ENCODE peak calls at places on chromosome 21, in four cellular contexts. One of them, this sample, is unnamed.

GRCh38 chr21:42539931-42540343 is 26.3 kb downstream of the SLC37A1 start:
- DNase-seq in memory B cell: no peak
- DNase-seq in nucleus accumbens: no peak
- DNase-seq in iris pigment epithelial cell: no peak
- DNase-seq in this sample: no peak

GRCh38 chr21:31181089-31181757 is 142.9 kb upstream of the KRTAP19-8 start:
- DNase-seq in memory B cell: no peak
- DNase-seq in nucleus accumbens: no peak
- DNase-seq in iris pigment epithelial cell: no peak
- DNase-seq in this sample: no peak

GRCh38 chr21:46207006-46207919 is 21.3 kb downstream of the LSS start:
- DNase-seq in memory B cell: no peak
- DNase-seq in nucleus accumbens: no peak
- DNase-seq in iris pigment epithelial cell: no peak
- DNase-seq in this sample: no peak

GRCh38 chr21:42474043-42474831 is 21.8 kb downstream of the RSPH1 start:
- DNase-seq in memory B cell: peak; percentile 62
- DNase-seq in nucleus accumbens: no peak
- DNase-seq in iris pigment epithelial cell: no peak
- DNase-seq in this sample: no peak

GRCh38 chr21:44353200-44353970 is at the start of gene TRPM2:
- DNase-seq in memory B cell: peak; percentile 35
- DNase-seq in nucleus accumbens: no peak
- DNase-seq in iris pigment epithelial cell: peak; percentile 39
- DNase-seq in this sample: no peak

GRCh38 chr21:21101911-21102310 is 103.7 kb downstream of the NCAM2 start:
- DNase-seq in memory B cell: no peak
- DNase-seq in nucleus accumbens: peak; percentile 26
- DNase-seq in iris pigment epithelial cell: peak; percentile 59
- DNase-seq in this sample: no peak

GRCh38 chr21:36079010-36079649 is 9.3 kb downstream of the CBR1 start:
- DNase-seq in memory B cell: no peak
- DNase-seq in nucleus accumbens: no peak
- DNase-seq in iris pigment epithelial cell: no peak
- DNase-seq in this sample: no peak

GRCh38 chr21:39088831-39089380 is 94.3 kb downstream of the PSMG1 start:
- DNase-seq in memory B cell: no peak
- DNase-seq in nucleus accumbens: no peak
- DNase-seq in iris pigment epithelial cell: peak; percentile 86
- DNase-seq in this sample: no peak

GRCh38 chr21:42228709-42229220 is 9.8 kb downstream of the ABCG1 start:
- DNase-seq in memory B cell: no peak
- DNase-seq in nucleus accumbens: no peak
- DNase-seq in iris pigment epithelial cell: no peak
- DNase-seq in this sample: no peak

GRCh38 chr21:39033878-39034589 is 149.2 kb downstream of the PSMG1 start:
- DNase-seq in memory B cell: no peak
- DNase-seq in nucleus accumbens: no peak
- DNase-seq in iris pigment epithelial cell: peak; percentile 72
- DNase-seq in this sample: no peak

GRCh38 chr21:35404247-35404646 is 355.1 kb upstream of the RUNX1 start:
- DNase-seq in memory B cell: no peak
- DNase-seq in nucleus accumbens: no peak
- DNase-seq in iris pigment epithelial cell: no peak
- DNase-seq in this sample: no peak

GRCh38 chr21:44516342-44516741 is 23.7 kb downstream of the KRTAP10-1 start:
- DNase-seq in memory B cell: no peak
- DNase-seq in nucleus accumbens: no peak
- DNase-seq in iris pigment epithelial cell: no peak
- DNase-seq in this sample: no peak

GRCh38 chr21:45562965-45563364 is 20.7 kb upstream of the SLC19A1 start:
- DNase-seq in memory B cell: no peak
- DNase-seq in nucleus accumbens: no peak
- DNase-seq in iris pigment epithelial cell: peak; percentile 70
- DNase-seq in this sample: no peak

GRCh38 chr21:35256468-35256988 is 207.4 kb upstream of the RUNX1 start:
- DNase-seq in memory B cell: no peak
- DNase-seq in nucleus accumbens: no peak
- DNase-seq in iris pigment epithelial cell: peak; percentile 100
- DNase-seq in this sample: no peak

GRCh38 chr21:21624674-21625073 is 626.5 kb downstream of the NCAM2 start:
- DNase-seq in memory B cell: no peak
- DNase-seq in nucleus accumbens: no peak
- DNase-seq in iris pigment epithelial cell: peak; percentile 69
- DNase-seq in this sample: no peak

GRCh38 chr21:45469273-45470086 is 64.5 kb downstream of the COL18A1 start:
- DNase-seq in memory B cell: no peak
- DNase-seq in nucleus accumbens: peak; percentile 55
- DNase-seq in iris pigment epithelial cell: no peak
- DNase-seq in this sample: no peak

GRCh38 chr21:23003951-23004350 is 2005.7 kb downstream of the NCAM2 start:
- DNase-seq in memory B cell: no peak
- DNase-seq in nucleus accumbens: no peak
- DNase-seq in iris pigment epithelial cell: no peak
- DNase-seq in this sample: no peak

GRCh38 chr21:17660449-17660848 is 47.7 kb upstream of the BTG3 start:
- DNase-seq in memory B cell: no peak
- DNase-seq in nucleus accumbens: no peak
- DNase-seq in iris pigment epithelial cell: peak; percentile 8
- DNase-seq in this sample: no peak

GRCh38 chr21:32975811-32976507 is 49.8 kb upstream of the OLIG2 start:
- DNase-seq in memory B cell: no peak
- DNase-seq in nucleus accumbens: no peak
- DNase-seq in iris pigment epithelial cell: no peak
- DNase-seq in this sample: no peak

GRCh38 chr21:42437786-42438185 is 34.1 kb downstream of the UBASH3A start:
- DNase-seq in memory B cell: no peak
- DNase-seq in nucleus accumbens: no peak
- DNase-seq in iris pigment epithelial cell: no peak
- DNase-seq in this sample: no peak

GRCh38 chr21:16193758-16194606 is 464.2 kb downstream of the USP25 start:
- DNase-seq in memory B cell: no peak
- DNase-seq in nucleus accumbens: peak; percentile 59
- DNase-seq in iris pigment epithelial cell: peak; percentile 89
- DNase-seq in this sample: no peak

GRCh38 chr21:39048574-39048973 is 134.7 kb downstream of the PSMG1 start:
- DNase-seq in memory B cell: no peak
- DNase-seq in nucleus accumbens: no peak
- DNase-seq in iris pigment epithelial cell: peak; percentile 75
- DNase-seq in this sample: no peak

GRCh38 chr21:39051561-39051949 is 131.7 kb downstream of the PSMG1 start:
- DNase-seq in memory B cell: no peak
- DNase-seq in nucleus accumbens: no peak
- DNase-seq in iris pigment epithelial cell: no peak
- DNase-seq in this sample: peak; percentile 22

GRCh38 chr21:16533692-16534407 is 804.1 kb downstream of the USP25 start:
- DNase-seq in memory B cell: no peak
- DNase-seq in nucleus accumbens: peak; percentile 29
- DNase-seq in iris pigment epithelial cell: no peak
- DNase-seq in this sample: no peak

GRCh38 chr21:44766014-44766817 is 35.4 kb downstream of the UBE2G2 start:
- DNase-seq in memory B cell: no peak
- DNase-seq in nucleus accumbens: no peak
- DNase-seq in iris pigment epithelial cell: no peak
- DNase-seq in this sample: no peak

GRCh38 chr21:45574691-45575090 is 32.5 kb upstream of the SLC19A1 start:
- DNase-seq in memory B cell: no peak
- DNase-seq in nucleus accumbens: no peak
- DNase-seq in iris pigment epithelial cell: no peak
- DNase-seq in this sample: no peak

GRCh38 chr21:27475363-27475955 is 508.6 kb upstream of the ADAMTS5 start:
- DNase-seq in memory B cell: no peak
- DNase-seq in nucleus accumbens: peak; percentile 28
- DNase-seq in iris pigment epithelial cell: no peak
- DNase-seq in this sample: no peak

This sample was measured in type B pancreatic cell.